ENCODE peak calls at places on chromosomes 16 and 17, in seven cellular contexts. C is hepatocyte, P is neural progenitor cell, A is PC-3, D is GM23248, Q is GM23338, F is MM.1S. N is an unnamed sample.

GRCh38 chr17:36849871-36850348 is 87.4 kb upstream of the LHX1 start:
- DNase-seq in C (no peak), P (peak), A (peak), D (peak), Q (no peak), F (no peak), N (peak)

GRCh38 chr17:79232957-79233356 is 158.3 kb downstream of the ENGASE start:
- DNase-seq in C (no peak), P (no peak), A (no peak), D (no peak), Q (no peak), F (no peak), N (no peak)

GRCh38 chr17:2233441-2233947 is 70.1 kb downstream of the SMG6 start:
- DNase-seq in C (no peak), P (no peak), A (no peak), D (peak), Q (no peak), F (no peak), N (no peak)

GRCh38 chr17:82127704-82128103 is 29.7 kb upstream of the FASN start:
- DNase-seq in C (no peak), P (no peak), A (no peak), D (no peak), Q (no peak), F (no peak), N (no peak)

GRCh38 chr16:4613636-4614570 is 785 bp downstream of the UBALD1 start:
- DNase-seq in C (peak), P (peak), A (peak), D (peak), Q (peak), F (no peak), N (no peak)

GRCh38 chr16:56866955-56867830 is 2.2 kb downstream of the SLC12A3 start:
- DNase-seq in C (peak), P (peak), A (peak), D (peak), Q (peak), F (peak), N (peak)

GRCh38 chr16:64225696-64226095 is 896.2 kb downstream of the CDH11 start:
- DNase-seq in C (no peak), P (no peak), A (no peak), D (peak), Q (no peak), F (no peak), N (no peak)

GRCh38 chr17:10036511-10037061 is 131.5 kb upstream of the RCVRN start:
- DNase-seq in C (no peak), P (no peak), A (no peak), D (peak), Q (no peak), F (no peak), N (no peak)

GRCh38 chr16:12390074-12390473 is 413.5 kb downstream of the SNX29 start:
- DNase-seq in C (no peak), P (no peak), A (peak), D (no peak), Q (no peak), F (no peak), N (no peak)

GRCh38 chr16:62170642-62171041 is 134.4 kb upstream of the CDH8 start:
- DNase-seq in C (no peak), P (no peak), A (no peak), D (no peak), Q (no peak), F (no peak), N (no peak)

GRCh38 chr17:39239640-39240314 is 14.0 kb upstream of the STAC2 start:
- DNase-seq in C (peak), P (peak), A (peak), D (no peak), Q (peak), F (peak), N (peak)

GRCh38 chr16:54275956-54276355 is 10.6 kb downstream of the IRX3 start:
- DNase-seq in C (no peak), P (no peak), A (no peak), D (no peak), Q (no peak), F (no peak), N (no peak)

GRCh38 chr16:30715777-30716445 is 16.9 kb downstream of the SRCAP start:
- DNase-seq in C (no peak), P (no peak), A (peak), D (peak), Q (no peak), F (no peak), N (no peak)

GRCh38 chr16:84065536-84066132 is 23.0 kb upstream of the SLC38A8 start:
- DNase-seq in C (peak), P (peak), A (peak), D (peak), Q (peak), F (no peak), N (peak)

GRCh38 chr16:56776562-56776961 is 46.6 kb downstream of the NUP93 start:
- DNase-seq in C (peak), P (no peak), A (no peak), D (peak), Q (no peak), F (no peak), N (no peak)

GRCh38 chr17:50626037-50626574 is 8.6 kb upstream of the ABCC3 start:
- DNase-seq in C (peak), P (peak), A (peak), D (peak), Q (peak), F (peak), N (peak)

GRCh38 chr17:67347826-67348225 is 18.6 kb downstream of the PSMD12 start:
- DNase-seq in C (no peak), P (no peak), A (no peak), D (no peak), Q (no peak), F (no peak), N (no peak)

GRCh38 chr16:15874745-15875314 is 13.6 kb downstream of the CEP20 start:
- DNase-seq in C (peak), P (peak), A (peak), D (peak), Q (peak), F (no peak), N (peak)

GRCh38 chr17:42928714-42929496 is 28.3 kb downstream of the G6PC1 start:
- DNase-seq in C (peak), P (peak), A (peak), D (peak), Q (peak), F (peak), N (peak)

GRCh38 chr16:85454171-85454883 is 158.8 kb upstream of the GSE1 start:
- DNase-seq in C (no peak), P (no peak), A (no peak), D (no peak), Q (no peak), F (no peak), N (no peak)
- H3K4me2 ChIP-seq in C (no peak), P (no peak), A (no peak), D (no peak), Q (no peak), F (no peak), N (no peak)

GRCh38 chr16:983044-984030 is 1.8 kb downstream of the SOX8 start:
- DNase-seq in C (no peak), P (peak), A (no peak), D (no peak), Q (peak), F (no peak), N (no peak)
- TF ChIP-seq EZH2phosphoT487 in C (no peak), P (no peak), A (no peak), D (no peak), Q (no peak), F (no peak), N (no peak)

GRCh38 chr17:48592097-48592496 is 1.5 kb downstream of the HOXB5 start:
- DNase-seq in C (no peak), P (no peak), A (no peak), D (peak), Q (no peak), F (no peak), N (no peak)
- TF ChIP-seq EZH2 in C (peak), P (no peak), A (no peak), D (no peak), Q (peak), F (no peak), N (no peak)

DNA sequence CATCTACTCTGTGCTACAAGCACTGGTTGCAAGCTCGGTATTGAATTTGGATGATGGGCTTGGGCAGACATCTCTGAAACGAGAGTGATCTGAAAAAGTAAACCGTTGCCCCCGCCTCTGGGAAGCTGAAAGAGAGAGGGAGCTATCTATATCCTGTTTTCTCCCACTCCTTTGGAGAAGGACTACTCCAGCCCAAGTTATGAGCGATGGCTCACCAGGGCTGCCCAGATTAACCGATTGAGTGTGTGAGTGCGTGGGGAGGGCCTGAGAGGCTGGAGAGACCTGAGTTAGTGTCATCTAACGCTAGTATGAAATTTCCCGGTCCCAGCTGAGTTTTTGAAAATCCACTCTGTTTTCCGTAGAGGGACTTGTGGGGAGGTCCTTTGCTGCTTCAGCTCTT is 11.5 kb downstream of the MGAT5B start:
- DNase-seq in C (no peak), P (no peak), A (no peak), D (no peak), Q (no peak), F (no peak), N (no peak)
- H3K4me2 ChIP-seq in C (no peak), P (no peak), A (no peak), D (no peak), Q (no peak), F (no peak), N (no peak)

DNA sequence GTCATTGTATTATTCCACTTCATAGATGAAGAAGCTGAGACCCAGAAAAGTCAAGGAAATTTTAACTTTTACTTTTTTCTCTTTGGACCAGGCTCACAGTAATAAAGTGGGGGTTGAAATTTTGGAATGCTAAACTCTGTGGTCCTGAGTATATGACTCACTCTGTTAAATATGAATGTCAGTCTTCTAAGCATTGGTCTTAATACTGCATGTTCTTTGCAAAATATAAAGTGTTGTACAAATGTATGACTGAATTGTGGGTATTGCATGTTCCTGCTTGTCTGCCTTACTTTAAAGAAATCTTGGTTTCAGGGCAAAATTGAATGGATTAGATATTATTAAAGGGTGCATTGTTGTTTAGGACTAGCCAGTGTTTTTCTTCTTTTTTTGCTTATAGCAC is 950.8 kb upstream of the GOT2 start:
- DNase-seq in C (no peak), P (no peak), A (no peak), D (no peak), Q (no peak), F (no peak), N (no peak)
- TF ChIP-seq EZH2phosphoT487 in C (no peak), P (no peak), A (no peak), D (no peak), Q (no peak), F (no peak), N (no peak)

GRCh38 chr17:45784583-45785372 is 658 bp downstream of the CRHR1 start:
- DNase-seq in C (peak), P (peak), A (peak), D (peak), Q (peak), F (no peak), N (no peak)
- TF ChIP-seq EZH2 in C (peak), P (peak), A (peak), D (peak), Q (peak), F (no peak), N (no peak)

GRCh38 chr17:32518856-32519768 is 32.3 kb downstream of the CDK5R1 start:
- DNase-seq in C (peak), P (peak), A (peak), D (peak), Q (peak), F (no peak), N (no peak)
- H3K4me2 ChIP-seq in C (peak), P (peak), A (peak), D (peak), Q (peak), F (no peak), N (peak)

DNA sequence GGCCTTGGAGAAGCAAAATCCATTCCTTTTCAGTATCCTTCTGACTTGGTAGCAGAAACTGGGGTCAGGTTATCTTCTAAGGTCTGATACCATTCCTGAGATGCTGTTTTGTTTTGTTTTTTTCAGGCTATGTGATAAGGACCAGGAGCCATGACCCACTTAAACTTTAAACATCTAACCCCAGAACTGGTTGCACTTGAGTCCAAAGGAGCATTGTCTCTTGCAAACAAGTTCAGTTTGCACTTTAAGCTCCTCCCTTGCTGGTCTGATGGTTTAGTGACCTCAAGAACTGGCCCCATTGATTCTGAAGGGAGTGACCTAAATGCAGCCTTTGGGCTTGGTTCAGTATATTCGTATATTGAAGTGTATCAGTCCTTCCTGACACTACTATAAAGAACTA is 75.2 kb downstream of the ERCC4 start:
- DNase-seq in C (no peak), P (no peak), A (no peak), D (no peak), Q (no peak), F (no peak), N (no peak)
- TF ChIP-seq EZH2phosphoT487 in C (no peak), P (no peak), A (no peak), D (no peak), Q (no peak), F (no peak), N (no peak)

GRCh38 chr16:3004781-3005284 is 7.9 kb upstream of the CLDN9 start:
- DNase-seq in C (peak), P (peak), A (peak), D (no peak), Q (peak), F (no peak), N (no peak)
- TF ChIP-seq EZH2 in C (no peak), P (peak), A (no peak), D (no peak), Q (no peak), F (no peak), N (no peak)

GRCh38 chr17:8155341-8156173 is 3.4 kb upstream of the PER1 start:
- DNase-seq in C (peak), P (peak), A (no peak), D (no peak), Q (peak), F (no peak), N (no peak)

GRCh38 chr17:8152981-8153549 is 861 bp upstream of the PER1 start:
- DNase-seq in C (no peak), P (no peak), A (no peak), D (peak), Q (no peak), F (no peak), N (no peak)

GRCh38 chr17:8153957-8154607 is 1.9 kb upstream of the PER1 start:
- DNase-seq in C (peak), P (peak), A (peak), D (peak), Q (peak), F (no peak), N (peak)

GRCh38 chr17:8153550-8153956 is 1.3 kb upstream of the PER1 start:
- DNase-seq in C (peak), P (peak), A (peak), D (peak), Q (peak), F (no peak), N (no peak)

GRCh38 chr17:8154608-8155152 is 2.5 kb upstream of the PER1 start:
- DNase-seq in C (no peak), P (no peak), A (no peak), D (no peak), Q (no peak), F (no peak), N (no peak)
- H3K4me2 ChIP-seq in C (peak), P (peak), A (peak), D (peak), Q (peak), F (peak), N (peak)